ENCODE peak calls at places on chromosomes 5 and 9, in nine cellular contexts. T is BE2C; D is T-cell; C is RWPE1; S is uterus; G is GDM1; A is breast epithelium; V is CD8-positive, alpha-beta T cell; N is nucleus accumbens. W is an unnamed sample.

GRCh38 chr5:168023190-168023589 is 268.3 kb upstream of the WWC1 start:
- DNase-seq in C (no peak), A (no peak), V (no peak), T (peak; percentile 35), D (no peak), N (no peak), G (no peak), S (no peak), W (no peak)

GRCh38 chr5:115168829-115169391 is 798 bp downstream of the TRIM36 start:
- DNase-seq in T (peak; percentile 26), C (no peak), S (no peak), V (no peak), N (no peak), G (no peak), A (no peak), D (no peak), W (no peak)

GRCh38 chr9:114805670-114806551 is at the start of gene TNFSF15:
- DNase-seq in G (no peak), D (no peak), A (no peak), V (no peak), N (no peak), T (no peak), C (peak; percentile 90), S (no peak), W (peak; percentile 71)

GRCh38 chr9:113173341-113173740 is 22.5 kb downstream of the SLC31A2 start:
- DNase-seq in T (no peak), C (no peak), N (no peak), D (no peak), A (no peak), V (no peak), G (no peak), S (no peak), W (no peak)

GRCh38 chr5:172872997-172873491 is 39.0 kb downstream of the ERGIC1 start:
- DNase-seq in S (peak; percentile 90), C (no peak), V (no peak), T (no peak), D (no peak), G (no peak), N (no peak), A (no peak), W (no peak)

GRCh38 chr9:116721944-116722343 is 34.8 kb downstream of the TRIM32 start:
- DNase-seq in C (no peak), N (no peak), V (no peak), S (no peak), D (no peak), T (no peak), G (no peak), A (no peak), W (no peak)

GRCh38 chr5:96410013-96410412 is 23.0 kb downstream of the PCSK1 start:
- DNase-seq in G (no peak), V (no peak), N (no peak), C (no peak), T (no peak), A (no peak), D (no peak), S (no peak), W (no peak)

GRCh38 chr5:13249854-13250253 is 694.6 kb downstream of the DNAH5 start:
- DNase-seq in S (no peak), N (no peak), G (no peak), D (no peak), A (no peak), C (peak; percentile 6), T (no peak), V (no peak), W (no peak)

GRCh38 chr9:126658201-126658600 is 44.5 kb downstream of the LMX1B start:
- DNase-seq in V (no peak), G (no peak), S (no peak), C (no peak), T (no peak), N (no peak), D (no peak), A (no peak), W (no peak)

GRCh38 chr9:133252301-133252776 is 22.7 kb downstream of the ABO start:
- DNase-seq in T (no peak), C (peak; percentile 34), N (no peak), A (no peak), D (no peak), G (no peak), V (no peak), S (peak; percentile 40), W (peak; percentile 73)

GRCh38 chr5:141475625-141476131 is at the start of gene PCDHGC3:
- DNase-seq in A (peak; percentile 90), C (peak; percentile 99), S (peak; percentile 95), V (peak; percentile 11), N (peak; percentile 51), G (no peak), D (peak; percentile 10), T (peak; percentile 96), W (peak; percentile 88)

GRCh38 chr9:110669439-110669838 is 848 bp downstream of the MUSK start:
- DNase-seq in G (no peak), S (no peak), C (peak; percentile 46), D (no peak), T (no peak), V (no peak), A (no peak), N (no peak), W (no peak)

GRCh38 chr5:112885001-112885400 is 23.9 kb downstream of the SRP19 start:
- DNase-seq in T (no peak), C (no peak), S (no peak), V (no peak), A (no peak), N (no peak), G (no peak), D (no peak), W (peak; percentile 63)

GRCh38 chr9:115132648-115133047 is 14.7 kb upstream of the TNC start:
- DNase-seq in G (no peak), A (no peak), D (no peak), N (no peak), T (no peak), V (no peak), S (no peak), C (no peak), W (no peak)

GRCh38 chr9:34546834-34547827 is 24.3 kb upstream of the ENHO start:
- DNase-seq in D (peak; percentile 22), T (peak; percentile 86), N (no peak), A (no peak), S (peak; percentile 33), C (peak; percentile 41), V (no peak), G (peak; percentile 30), W (peak; percentile 63)

GRCh38 chr5:170882345-170882744 is 20.5 kb downstream of the RANBP17 start:
- DNase-seq in N (no peak), A (no peak), V (no peak), G (no peak), C (no peak), T (no peak), D (no peak), S (no peak), W (no peak)

GRCh38 chr5:98455660-98456059 is 317.8 kb upstream of the RGMB start:
- DNase-seq in A (no peak), C (no peak), G (no peak), V (no peak), N (no peak), D (no peak), S (no peak), T (no peak), W (no peak)

GRCh38 chr9:100277166-100277979 is 75.4 kb downstream of the TEX10 start:
- DNase-seq in G (no peak), D (no peak), V (no peak), N (no peak), A (no peak), T (no peak), S (no peak), C (peak; percentile 21), W (no peak)

GRCh38 chr5:119537704-119538103 is 85.4 kb downstream of the HSD17B4 start:
- DNase-seq in C (peak; percentile 20), V (no peak), G (no peak), S (no peak), N (no peak), T (no peak), D (no peak), A (no peak), W (peak; percentile 26)

GRCh38 chr9:134434896-134435506 is 108.7 kb downstream of the RXRA start:
- DNase-seq in T (peak; percentile 94), A (peak; percentile 96), G (peak; percentile 34), S (peak; percentile 98), V (no peak), C (peak; percentile 90), N (peak; percentile 70), D (no peak), W (peak; percentile 98)

GRCh38 chr9:109799792-109800191 is 19.8 kb downstream of the PALM2AKAP2 start:
- DNase-seq in A (no peak), T (no peak), S (no peak), N (no peak), D (no peak), G (no peak), V (no peak), C (peak; percentile 49), W (no peak)

GRCh38 chr5:179300834-179301233 is 44.4 kb downstream of the ADAMTS2 start:
- DNase-seq in T (peak; percentile 4), S (peak; percentile 60), C (no peak), D (no peak), V (no peak), A (no peak), G (no peak), N (no peak), W (no peak)

GRCh38 chr9:99013550-99013949 is 69.8 kb downstream of the COL15A1 start:
- DNase-seq in T (no peak), S (no peak), N (no peak), C (no peak), D (no peak), A (no peak), G (no peak), V (no peak), W (no peak)

W was measured in stomach.